ENCODE peak calls at places on chromosomes 4 and X, in four cellular contexts. Z is endothelial cell, C is immature natural killer cell, B is mucosa of gallbladder. J is an unnamed sample.

GRCh38 chrX:68490644-68491043 is 8.2 kb upstream of the YIPF6 start:
- DNase-seq in Z (peak; percentile 19), C (no peak), B (no peak), J (no peak)

GRCh38 chr4:115113382-115114106 is at the start of gene NDST4:
- DNase-seq in Z (no peak), C (no peak), B (no peak), J (no peak)

GRCh38 chr4:8856835-8857590 is 14.6 kb downstream of the HMX1 start:
- DNase-seq in Z (no peak), C (peak; percentile 7), B (no peak), J (no peak)

GRCh38 chrX:56800801-56801200 is 71.8 kb downstream of the NBDY start:
- DNase-seq in Z (no peak), C (peak; percentile 33), B (no peak), J (no peak)

GRCh38 chr4:158170691-158171455 is 2.0 kb downstream of the GASK1B start:
- DNase-seq in Z (no peak), C (no peak), B (peak; percentile 33), J (no peak)

GRCh38 chr4:60724623-60725022 is 475.5 kb upstream of the ADGRL3 start:
- DNase-seq in Z (no peak), C (no peak), B (no peak), J (no peak)

GRCh38 chr4:152029631-152030030 is 268.8 kb upstream of the GATB start:
- DNase-seq in Z (no peak), C (no peak), B (no peak), J (no peak)

GRCh38 chrX:47171996-47172395 is 21.6 kb upstream of the UBA1 start:
- DNase-seq in Z (no peak), C (no peak), B (no peak), J (no peak)

GRCh38 chr4:95304898-95305297 is 243.9 kb downstream of the UNC5C start:
- DNase-seq in Z (no peak), C (no peak), B (no peak), J (no peak)

GRCh38 chr4:76488905-76489798 is 54.1 kb downstream of the SHROOM3 start:
- DNase-seq in Z (no peak), C (no peak), B (no peak), J (no peak)

GRCh38 chrX:136954930-136955329 is 74.4 kb upstream of the RBMX start:
- DNase-seq in Z (no peak), C (no peak), B (no peak), J (no peak)

GRCh38 chr4:52265781-52266525 is 214.8 kb downstream of the SPATA18 start:
- DNase-seq in Z (no peak), C (no peak), B (no peak), J (no peak)

GRCh38 chrX:23504540-23504884 is 162.8 kb upstream of the PRDX4 start:
- DNase-seq in Z (no peak), C (no peak), B (no peak), J (no peak)

GRCh38 chr4:184392748-184393334 is 81.5 kb downstream of the IRF2 start:
- DNase-seq in Z (no peak), C (no peak), B (no peak), J (no peak)

GRCh38 chr4:3344596-3344995 is 51.8 kb downstream of the RGS12 start:
- DNase-seq in Z (no peak), C (no peak), B (no peak), J (no peak)

GRCh38 chr4:165905405-165906027 is 32.5 kb downstream of the TLL1 start:
- DNase-seq in Z (no peak), C (no peak), B (no peak), J (no peak)

GRCh38 chr4:25308761-25309160 is 3.8 kb upstream of the ZCCHC4 start:
- DNase-seq in Z (no peak), C (no peak), B (no peak), J (no peak)

GRCh38 chr4:151666501-151666900 is 94.3 kb downstream of the GATB start:
- DNase-seq in Z (no peak), C (no peak), B (no peak), J (no peak)

GRCh38 chr4:6893449-6894085 is 16.1 kb upstream of the TBC1D14 start:
- DNase-seq in Z (no peak), C (no peak), B (peak; percentile 69), J (no peak)

GRCh38 chrX:15269120-15269519 is 763 bp downstream of the ASB9 start:
- DNase-seq in Z (no peak), C (no peak), B (no peak), J (no peak)

GRCh38 chr4:156672492-156672891 is 299.1 kb downstream of the PDGFC start:
- DNase-seq in Z (no peak), C (no peak), B (no peak), J (no peak)

GRCh38 chr4:35124116-35124515 is 1120.2 kb downstream of the ARAP2 start:
- DNase-seq in Z (no peak), C (no peak), B (no peak), J (no peak)

GRCh38 chr4:121050251-121050650 is 22.1 kb downstream of the NDNF start:
- DNase-seq in Z (no peak), C (no peak), B (no peak), J (no peak)

J was measured in iPS DF 19.7.